ENCODE peak calls at places on chromosomes 3 and 15, in five cellular contexts. I is PC-3, G is type B pancreatic cell, M is progenitor cell of endocrine pancreas, T is uterus. F is an unnamed sample.

GRCh38 chr3:115922681-115923347 is 299.5 kb downstream of the GAP43 start:
- DNase-seq in I (peak), T (no peak), M (no peak), G (no peak), F (no peak)

GRCh38 chr15:68265086-68265485 is 12.5 kb upstream of the FEM1B start:
- DNase-seq in G (no peak), I (no peak), T (no peak), M (no peak), F (no peak)

GRCh38 chr3:60798456-60798855 is 452.8 kb downstream of the FHIT start:
- DNase-seq in G (no peak), I (no peak), M (no peak), T (no peak), F (no peak)

GRCh38 chr15:29117778-29118177 is 151.8 kb downstream of the NSMCE3 start:
- DNase-seq in M (no peak), T (no peak), G (no peak), I (no peak), F (no peak)

GRCh38 chr15:52496776-52497470 is 31.8 kb downstream of the MYO5A start:
- DNase-seq in I (peak), M (no peak), T (no peak), G (no peak), F (no peak)

GRCh38 chr15:55535436-55535835 is 27.4 kb upstream of the DNAAF4 start:
- DNase-seq in I (no peak), T (no peak), M (no peak), G (no peak), F (no peak)

GRCh38 chr15:25717861-25718504 is 145.1 kb downstream of the ATP10A start:
- DNase-seq in M (no peak), G (no peak), T (no peak), I (no peak), F (no peak)

GRCh38 chr3:182129745-182130144 is 418.0 kb downstream of the SOX2 start:
- DNase-seq in M (no peak), T (no peak), G (no peak), I (no peak), F (no peak)

GRCh38 chr3:23909324-23909723 is 7.5 kb downstream of the NKIRAS1 start:
- DNase-seq in G (no peak), M (no peak), T (no peak), I (no peak), F (no peak)

GRCh38 chr15:92797168-92798052 is 102.7 kb upstream of the CHD2 start:
- DNase-seq in T (no peak), M (no peak), G (no peak), I (peak), F (no peak)

GRCh38 chr3:24963762-24964625 is 464.1 kb upstream of the RARB start:
- DNase-seq in T (no peak), M (no peak), I (peak), G (no peak), F (no peak)

GRCh38 chr15:74322558-74323180 is 44.8 kb downstream of the CYP11A1 start:
- DNase-seq in I (peak), G (peak), T (peak), M (peak), F (no peak)

GRCh38 chr15:98547741-98548166 is 100.6 kb upstream of the IGF1R start:
- DNase-seq in I (no peak), T (peak), G (no peak), M (no peak), F (no peak)

GRCh38 chr15:20349774-20350498 is 191.7 kb downstream of the GOLGA6L6 start:
- DNase-seq in I (no peak), T (peak), G (no peak), M (no peak), F (no peak)

GRCh38 chr3:139439278-139439677 is 37.0 kb downstream of the RBP2 start:
- DNase-seq in M (no peak), G (no peak), I (no peak), T (no peak), F (no peak)

GRCh38 chr15:27894645-27895044 is 204.5 kb downstream of the OCA2 start:
- DNase-seq in T (no peak), I (no peak), G (no peak), M (no peak), F (no peak)

GRCh38 chr3:147200545-147200944 is 205.8 kb downstream of the ZIC4 start:
- DNase-seq in I (no peak), M (no peak), T (no peak), G (no peak), F (no peak)

GRCh38 chr3:71456155-71456554 is 127.4 kb downstream of the FOXP1 start:
- DNase-seq in T (no peak), M (no peak), I (no peak), G (no peak), F (no peak)

GRCh38 chr3:27219127-27219860 is 149.9 kb downstream of the NEK10 start:
- DNase-seq in I (peak), T (no peak), G (no peak), M (no peak), F (no peak)

GRCh38 chr15:64856429-64857145 is 14.9 kb downstream of the PLEKHO2 start:
- DNase-seq in T (no peak), G (no peak), I (no peak), M (no peak), F (no peak)

GRCh38 chr3:24583004-24583403 is 88.4 kb upstream of the THRB start:
- DNase-seq in G (no peak), I (peak), T (no peak), M (no peak), F (no peak)

DNA sequence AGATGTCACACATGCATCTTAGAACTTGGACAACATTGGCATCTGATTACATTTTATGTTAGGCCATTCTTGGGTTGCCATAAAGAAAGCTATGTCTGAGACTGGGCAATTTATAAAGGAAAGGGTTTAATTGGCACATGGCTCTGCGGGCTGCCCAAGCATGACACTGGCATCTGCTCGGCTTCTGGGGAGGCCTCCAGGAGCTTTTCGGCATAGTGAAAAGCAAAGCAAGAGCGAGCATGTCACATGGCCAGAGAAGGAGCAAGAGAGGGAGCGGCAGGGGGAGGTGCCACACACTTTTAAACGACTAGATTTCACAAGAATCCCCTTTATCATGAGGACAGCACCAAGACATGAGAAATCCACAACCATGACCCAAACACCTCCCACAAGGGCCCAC is 11.3 kb downstream of the RYR3 start:
- DNase-seq in M (no peak), T (no peak), I (no peak), G (no peak), F (no peak)
- TF ChIP-seq CTCF in M (no peak), T (no peak), I (no peak), G (no peak), F (no peak)

GRCh38 chr3:98592345-98592935 is 971 bp downstream of the CPOX start:
- DNase-seq in G (no peak), T (no peak), I (no peak), M (no peak), F (no peak)

GRCh38 chr3:98584563-98584962 is 8.8 kb downstream of the CPOX start:
- DNase-seq in M (no peak), I (no peak), G (no peak), T (no peak), F (no peak)

GRCh38 chr3:98583766-98584165 is 9.6 kb downstream of the CPOX start:
- DNase-seq in G (no peak), I (no peak), M (no peak), T (no peak), F (no peak)

GRCh38 chr3:98589331-98589870 is 4.0 kb downstream of the CPOX start:
- DNase-seq in M (no peak), I (no peak), G (no peak), T (no peak), F (no peak)

DNA sequence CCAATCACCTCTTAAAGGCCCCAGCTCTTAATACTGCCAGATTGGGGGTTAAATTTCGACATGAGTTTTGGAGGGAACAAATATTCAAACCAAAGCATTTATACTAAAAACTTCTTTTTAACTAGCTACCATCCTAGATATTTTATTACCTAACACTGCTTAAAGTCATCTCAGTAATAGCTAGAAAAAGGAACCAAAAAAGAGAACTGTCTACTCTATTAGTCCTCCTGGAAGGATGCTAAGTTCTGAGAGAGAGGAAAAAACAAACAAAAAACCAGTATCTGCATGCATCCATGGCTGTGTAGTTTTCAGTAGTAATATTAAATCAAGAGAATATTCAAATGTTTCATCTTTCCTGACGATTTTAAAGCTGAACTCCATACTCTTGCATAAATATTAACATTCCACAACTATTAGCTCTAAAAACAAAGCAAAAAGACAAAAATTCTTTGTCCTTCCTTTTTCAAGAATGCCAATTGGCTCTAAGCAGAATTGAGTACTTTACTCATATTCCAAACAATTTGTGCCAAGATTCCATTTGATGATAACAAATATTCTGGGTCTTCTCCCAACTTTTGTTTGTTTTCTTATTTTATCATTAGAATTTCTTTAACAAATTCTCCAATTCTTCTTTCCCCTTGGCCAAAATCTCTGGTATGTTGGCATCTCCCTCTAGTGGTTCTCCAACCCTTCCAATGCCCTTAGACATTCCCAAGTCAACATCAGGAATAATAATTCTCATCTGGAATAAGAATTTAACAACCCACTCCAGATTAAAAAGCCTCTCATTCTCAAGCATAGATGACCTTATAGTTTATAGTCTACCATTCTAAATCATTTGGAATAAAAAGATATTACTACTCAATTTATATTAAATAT is 5.5 kb downstream of the CPOX start:
- DNase-seq in M (no peak), T (no peak), G (no peak), I (peak), F (no peak)
- TF ChIP-seq CTCF in M (peak), T (no peak), G (peak), I (peak), F (no peak)

DNA sequence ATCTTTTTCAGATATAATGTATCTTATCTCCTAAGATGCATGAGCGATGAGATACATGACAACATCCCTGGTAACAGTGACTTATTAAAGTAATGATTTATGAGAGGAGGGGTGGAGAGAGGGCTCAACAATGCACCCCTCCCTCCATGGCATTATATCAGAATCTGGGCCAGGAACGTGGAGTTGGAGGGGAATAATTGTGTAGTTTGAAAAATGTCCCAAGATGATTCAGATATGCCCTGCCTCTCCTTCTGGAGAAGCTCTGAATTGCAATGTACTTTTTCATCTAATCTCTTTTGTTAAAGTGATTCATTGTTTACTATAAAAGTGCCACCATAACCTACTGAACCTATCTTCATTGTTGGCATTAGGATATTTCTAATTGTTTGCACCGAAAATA is 86.5 kb downstream of the FRMD4B start:
- DNase-seq in M (no peak), I (peak), G (no peak), T (no peak), F (no peak)
- TF ChIP-seq CTCF in M (no peak), I (peak), G (peak), T (no peak), F (no peak)

GRCh38 chr15:66078196-66078928 is 175.2 kb downstream of the MEGF11 start:
- DNase-seq in G (no peak), I (no peak), T (no peak), M (no peak), F (no peak)

GRCh38 chr15:66077320-66077663 is 176.3 kb downstream of the MEGF11 start:
- DNase-seq in G (no peak), T (no peak), M (no peak), I (no peak), F (no peak)

GRCh38 chr15:66078929-66079275 is 174.6 kb downstream of the MEGF11 start:
- DNase-seq in M (no peak), T (no peak), I (no peak), G (no peak), F (no peak)

GRCh38 chr15:66084704-66085103 is 168.8 kb downstream of the MEGF11 start:
- DNase-seq in G (no peak), M (no peak), I (no peak), T (no peak), F (no peak)

GRCh38 chr15:66080791-66081475 is 172.6 kb downstream of the MEGF11 start:
- DNase-seq in G (no peak), I (no peak), T (peak), M (peak), F (no peak)
- TF ChIP-seq CTCF in G (peak), I (peak), T (no peak), M (peak), F (peak)

F was measured in D721Med.